ENCODE peak calls at places on chromosomes 1 and 21, in six cellular contexts. One of them, this sample, is unnamed.

GRCh38 chr1:228161866-228162265 is 3.7 kb upstream of the IBA57 start:
- DNase-seq in H9: no peak
- DNase-seq in IMR-90: no peak
- DNase-seq in mesenchymal stem cell: no peak
- DNase-seq in neuronal stem cell: no peak
- DNase-seq in H1: no peak
- DNase-seq in this sample: no peak

GRCh38 chr1:59497616-59498015 is 200.7 kb downstream of the FGGY start:
- DNase-seq in H9: no peak
- DNase-seq in IMR-90: no peak
- DNase-seq in mesenchymal stem cell: no peak
- DNase-seq in neuronal stem cell: no peak
- DNase-seq in H1: no peak
- DNase-seq in this sample: no peak

GRCh38 chr1:12600880-12601633 is 17.0 kb downstream of the DHRS3 start:
- DNase-seq in H9: peak
- DNase-seq in IMR-90: no peak
- DNase-seq in mesenchymal stem cell: no peak
- DNase-seq in neuronal stem cell: no peak
- DNase-seq in H1: no peak
- DNase-seq in this sample: peak

GRCh38 chr1:3065396-3065795 is 3.6 kb upstream of the PRDM16 start:
- DNase-seq in H9: no peak
- DNase-seq in IMR-90: no peak
- DNase-seq in mesenchymal stem cell: no peak
- DNase-seq in neuronal stem cell: no peak
- DNase-seq in H1: no peak
- DNase-seq in this sample: no peak

GRCh38 chr1:90802622-90803021 is 85.5 kb upstream of the BARHL2 start:
- DNase-seq in H9: no peak
- DNase-seq in IMR-90: no peak
- DNase-seq in mesenchymal stem cell: no peak
- DNase-seq in neuronal stem cell: no peak
- DNase-seq in H1: no peak
- DNase-seq in this sample: no peak

GRCh38 chr1:12203216-12204007 is 26.4 kb upstream of the VPS13D start:
- DNase-seq in H9: no peak
- DNase-seq in IMR-90: no peak
- DNase-seq in mesenchymal stem cell: no peak
- DNase-seq in neuronal stem cell: no peak
- DNase-seq in H1: no peak
- DNase-seq in this sample: no peak

GRCh38 chr1:9689011-9689706 is 37.6 kb downstream of the PIK3CD start:
- DNase-seq in H9: peak
- DNase-seq in IMR-90: peak
- DNase-seq in mesenchymal stem cell: peak
- DNase-seq in neuronal stem cell: peak
- DNase-seq in H1: no peak
- DNase-seq in this sample: peak

GRCh38 chr1:52920791-52921291 is 699 bp downstream of the ECHDC2 start:
- DNase-seq in H9: peak
- DNase-seq in IMR-90: no peak
- DNase-seq in mesenchymal stem cell: peak
- DNase-seq in neuronal stem cell: no peak
- DNase-seq in H1: no peak
- DNase-seq in this sample: no peak

GRCh38 chr1:109282497-109282951 is 421 bp downstream of the PSRC1 start:
- DNase-seq in H9: no peak
- DNase-seq in IMR-90: no peak
- DNase-seq in mesenchymal stem cell: no peak
- DNase-seq in neuronal stem cell: no peak
- DNase-seq in H1: no peak
- DNase-seq in this sample: no peak

GRCh38 chr1:32474954-32475353 is 10.1 kb downstream of the ZBTB8B start:
- DNase-seq in H9: no peak
- DNase-seq in IMR-90: no peak
- DNase-seq in mesenchymal stem cell: no peak
- DNase-seq in neuronal stem cell: no peak
- DNase-seq in H1: no peak
- DNase-seq in this sample: no peak

GRCh38 chr1:43540653-43541071 is 10.0 kb downstream of the PTPRF start:
- DNase-seq in H9: no peak
- DNase-seq in IMR-90: no peak
- DNase-seq in mesenchymal stem cell: no peak
- DNase-seq in neuronal stem cell: no peak
- DNase-seq in H1: no peak
- DNase-seq in this sample: no peak

GRCh38 chr1:164651378-164651951 is 92.5 kb downstream of the PBX1 start:
- DNase-seq in H9: no peak
- DNase-seq in IMR-90: peak
- DNase-seq in mesenchymal stem cell: peak
- DNase-seq in neuronal stem cell: no peak
- DNase-seq in H1: no peak
- DNase-seq in this sample: no peak

GRCh38 chr21:26041441-26042180 is 129.0 kb downstream of the APP start:
- DNase-seq in H9: no peak
- DNase-seq in IMR-90: peak
- DNase-seq in mesenchymal stem cell: no peak
- DNase-seq in neuronal stem cell: no peak
- DNase-seq in H1: no peak
- DNase-seq in this sample: no peak

GRCh38 chr1:173097001-173097400 is 46.3 kb upstream of the TNFSF18 start:
- DNase-seq in H9: no peak
- DNase-seq in IMR-90: peak
- DNase-seq in mesenchymal stem cell: no peak
- DNase-seq in neuronal stem cell: no peak
- DNase-seq in H1: no peak
- DNase-seq in this sample: no peak

DNA sequence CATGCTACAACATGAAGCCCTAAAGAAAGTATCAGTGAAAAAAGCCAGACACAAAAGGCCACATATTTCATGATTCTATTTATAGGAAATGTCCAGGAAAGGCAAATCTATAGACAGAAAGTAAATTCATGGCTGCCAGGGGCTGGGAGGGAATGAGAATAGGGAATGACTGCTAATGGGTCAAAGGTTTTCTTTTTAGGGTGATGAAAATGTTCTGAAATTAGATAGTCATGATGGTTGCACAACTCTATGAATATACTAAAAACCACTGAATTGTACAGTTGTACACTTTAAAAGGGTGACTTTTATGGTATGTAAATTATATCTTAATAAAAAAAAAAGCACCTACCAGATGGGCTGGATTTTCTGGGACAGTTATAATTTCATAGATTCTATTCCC is 114.8 kb downstream of the CNIH3 start:
- DNase-seq in H9: no peak
- DNase-seq in IMR-90: peak
- DNase-seq in mesenchymal stem cell: peak
- DNase-seq in neuronal stem cell: no peak
- DNase-seq in H1: no peak
- DNase-seq in this sample: no peak
- H4K91ac ChIP-seq in H9: no peak
- H4K91ac ChIP-seq in IMR-90: no peak
- H4K91ac ChIP-seq in mesenchymal stem cell: no peak
- H4K91ac ChIP-seq in neuronal stem cell: no peak
- H4K91ac ChIP-seq in H1: no peak
- H4K91ac ChIP-seq in this sample: no peak

DNA sequence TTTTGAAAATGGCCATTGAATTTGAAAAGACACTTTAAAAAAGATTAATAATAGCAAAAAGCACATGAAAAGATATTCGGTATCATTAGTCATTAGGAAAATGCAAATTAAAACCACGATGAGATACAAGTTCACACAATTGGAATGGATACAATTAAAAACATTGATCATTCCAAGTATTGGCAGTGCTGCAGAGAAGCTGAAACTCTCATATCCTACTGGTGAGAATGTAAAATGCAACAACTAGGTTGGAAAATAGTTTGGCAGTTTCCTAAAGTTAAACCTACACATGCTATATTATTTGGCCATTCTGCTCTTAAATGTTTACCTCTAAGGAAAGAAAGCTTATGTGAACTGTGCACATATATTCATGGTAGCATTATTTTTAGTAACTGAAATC is 838.7 kb upstream of the PRMT6 start:
- DNase-seq in H9: no peak
- DNase-seq in IMR-90: no peak
- DNase-seq in mesenchymal stem cell: no peak
- DNase-seq in neuronal stem cell: no peak
- DNase-seq in H1: no peak
- DNase-seq in this sample: no peak
- H4K91ac ChIP-seq in H9: no peak
- H4K91ac ChIP-seq in IMR-90: no peak
- H4K91ac ChIP-seq in mesenchymal stem cell: no peak
- H4K91ac ChIP-seq in neuronal stem cell: no peak
- H4K91ac ChIP-seq in H1: no peak
- H4K91ac ChIP-seq in this sample: no peak

GRCh38 chr1:233600488-233600887 is 13.4 kb upstream of the KCNK1 start:
- DNase-seq in H9: no peak
- DNase-seq in IMR-90: no peak
- DNase-seq in mesenchymal stem cell: no peak
- DNase-seq in neuronal stem cell: no peak
- DNase-seq in H1: no peak
- DNase-seq in this sample: no peak

GRCh38 chr1:233603366-233603927 is 10.5 kb upstream of the KCNK1 start:
- DNase-seq in H9: no peak
- DNase-seq in IMR-90: no peak
- DNase-seq in mesenchymal stem cell: no peak
- DNase-seq in neuronal stem cell: no peak
- DNase-seq in H1: no peak
- DNase-seq in this sample: no peak

GRCh38 chr1:233599542-233600073 is 14.3 kb upstream of the KCNK1 start:
- DNase-seq in H9: no peak
- DNase-seq in IMR-90: no peak
- DNase-seq in mesenchymal stem cell: no peak
- DNase-seq in neuronal stem cell: no peak
- DNase-seq in H1: no peak
- DNase-seq in this sample: no peak

GRCh38 chr1:233597489-233597901 is 16.4 kb upstream of the KCNK1 start:
- DNase-seq in H9: no peak
- DNase-seq in IMR-90: no peak
- DNase-seq in mesenchymal stem cell: peak
- DNase-seq in neuronal stem cell: no peak
- DNase-seq in H1: no peak
- DNase-seq in this sample: no peak

GRCh38 chr1:233598891-233599541 is 14.9 kb upstream of the KCNK1 start:
- DNase-seq in H9: no peak
- DNase-seq in IMR-90: no peak
- DNase-seq in mesenchymal stem cell: peak
- DNase-seq in neuronal stem cell: no peak
- DNase-seq in H1: no peak
- DNase-seq in this sample: no peak
- H4K91ac ChIP-seq in H9: no peak
- H4K91ac ChIP-seq in IMR-90: no peak
- H4K91ac ChIP-seq in mesenchymal stem cell: no peak
- H4K91ac ChIP-seq in neuronal stem cell: no peak
- H4K91ac ChIP-seq in H1: no peak
- H4K91ac ChIP-seq in this sample: no peak

GRCh38 chr1:237590381-237590780 is 300.3 kb downstream of the ZP4 start:
- DNase-seq in H9: no peak
- DNase-seq in IMR-90: no peak
- DNase-seq in mesenchymal stem cell: no peak
- DNase-seq in neuronal stem cell: no peak
- DNase-seq in H1: no peak
- DNase-seq in this sample: no peak

DNA sequence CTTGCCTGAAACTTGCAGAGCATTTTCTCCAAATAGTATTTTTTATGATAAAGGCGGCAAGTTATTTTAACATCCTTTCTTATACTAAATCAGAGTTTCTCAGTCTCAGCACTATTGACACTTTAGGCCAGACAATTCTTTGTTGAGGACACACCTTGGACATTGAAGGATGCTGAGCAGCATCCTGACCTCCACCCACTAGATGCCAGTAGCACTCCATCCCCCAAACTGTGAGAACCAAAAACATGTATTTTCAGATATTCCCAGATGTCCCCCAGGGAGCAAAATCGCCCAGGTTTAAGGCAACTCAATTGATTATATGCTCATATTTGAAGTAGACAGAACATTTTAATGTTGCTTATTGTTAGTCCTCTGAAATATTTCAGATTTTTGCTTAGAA is 299.4 kb downstream of the ZP4 start:
- DNase-seq in H9: no peak
- DNase-seq in IMR-90: no peak
- DNase-seq in mesenchymal stem cell: no peak
- DNase-seq in neuronal stem cell: no peak
- DNase-seq in H1: no peak
- DNase-seq in this sample: no peak
- H4K91ac ChIP-seq in H9: no peak
- H4K91ac ChIP-seq in IMR-90: no peak
- H4K91ac ChIP-seq in mesenchymal stem cell: no peak
- H4K91ac ChIP-seq in neuronal stem cell: no peak
- H4K91ac ChIP-seq in H1: no peak
- H4K91ac ChIP-seq in this sample: no peak

GRCh38 chr21:39367783-39368182 is 18.9 kb upstream of the HMGN1 start:
- DNase-seq in H9: no peak
- DNase-seq in IMR-90: no peak
- DNase-seq in mesenchymal stem cell: no peak
- DNase-seq in neuronal stem cell: no peak
- DNase-seq in H1: no peak
- DNase-seq in this sample: no peak
- H4K91ac ChIP-seq in H9: no peak
- H4K91ac ChIP-seq in IMR-90: no peak
- H4K91ac ChIP-seq in mesenchymal stem cell: no peak
- H4K91ac ChIP-seq in neuronal stem cell: no peak
- H4K91ac ChIP-seq in H1: no peak
- H4K91ac ChIP-seq in this sample: no peak

This sample was measured in trophoblast cell.